ENCODE peak calls at places on chromosomes 3 and 15, in five cellular contexts. F is GM12878, B is SK-N-SH, R is HepG2, E is K562. X is an unnamed sample.

GRCh38 chr3:161548301-161548700 is 51.7 kb downstream of the OTOL1 start:
- DNase-seq in E (no peak), B (no peak), R (no peak), F (no peak), X (no peak)

GRCh38 chr3:51946796-51947195 is 4.6 kb downstream of the PARP3 start:
- DNase-seq in E (no peak), B (no peak), R (no peak), F (no peak), X (no peak)

GRCh38 chr3:131110087-131110486 is 83.4 kb downstream of the NEK11 start:
- DNase-seq in R (no peak), E (no peak), F (no peak), B (no peak), X (no peak)

GRCh38 chr3:190721330-190721729 is 141.2 kb downstream of the GMNC start:
- DNase-seq in B (no peak), R (no peak), E (no peak), F (peak; percentile 23), X (no peak)

GRCh38 chr15:47289667-47290066 is 427.6 kb upstream of the SEMA6D start:
- DNase-seq in B (no peak), E (no peak), R (no peak), F (no peak), X (no peak)

GRCh38 chr15:28164876-28165275 is 65.8 kb upstream of the OCA2 start:
- DNase-seq in F (no peak), B (peak; percentile 64), R (no peak), E (no peak), X (no peak)

GRCh38 chr3:166760114-166760513 is 620.0 kb downstream of the ZBBX start:
- DNase-seq in R (no peak), F (no peak), B (no peak), E (no peak), X (no peak)

GRCh38 chr3:131299836-131300235 is 81.7 kb upstream of the NUDT16 start:
- DNase-seq in R (no peak), F (no peak), B (no peak), E (no peak), X (no peak)

GRCh38 chr3:112046599-112046998 is 12.1 kb downstream of the TMPRSS7 start:
- DNase-seq in B (no peak), E (no peak), F (no peak), R (no peak), X (no peak)

GRCh38 chr3:107651782-107652181 is 129.0 kb downstream of the BBX start:
- DNase-seq in B (no peak), F (no peak), E (no peak), R (no peak), X (no peak)

GRCh38 chr15:69648775-69649735 is 196.4 kb downstream of the RPLP1 start:
- DNase-seq in E (no peak), F (no peak), R (no peak), B (no peak), X (no peak)

GRCh38 chr3:180383332-180384020 is 218.5 kb upstream of the TTC14 start:
- DNase-seq in R (no peak), F (no peak), E (no peak), B (no peak), X (no peak)

GRCh38 chr3:128590948-128591347 is 59.7 kb downstream of the RPN1 start:
- DNase-seq in R (peak; percentile 58), E (peak; percentile 53), B (no peak), F (no peak), X (peak; percentile 55)

GRCh38 chr3:45034612-45035252 is 8.6 kb downstream of the CLEC3B start:
- DNase-seq in B (no peak), F (no peak), E (no peak), R (no peak), X (no peak)

GRCh38 chr3:188860147-188860546 is 311.6 kb upstream of the TPRG1 start:
- DNase-seq in R (no peak), E (no peak), B (no peak), F (no peak), X (no peak)

GRCh38 chr15:38758001-38758400 is 193.4 kb upstream of the RASGRP1 start:
- DNase-seq in F (no peak), B (peak; percentile 21), R (no peak), E (no peak), X (peak; percentile 9)

GRCh38 chr15:93378547-93378946 is 289.5 kb upstream of the RGMA start:
- DNase-seq in R (no peak), B (no peak), E (no peak), F (no peak), X (no peak)

GRCh38 chr3:167798443-167798842 is 62.9 kb downstream of the SERPINI1 start:
- DNase-seq in R (no peak), B (no peak), F (peak; percentile 8), E (no peak), X (no peak)

GRCh38 chr15:29107971-29108645 is 161.5 kb downstream of the NSMCE3 start:
- DNase-seq in F (no peak), B (no peak), E (no peak), R (no peak), X (no peak)

GRCh38 chr3:175404026-175404425 is 544.9 kb downstream of the NAALADL2 start:
- DNase-seq in E (no peak), R (no peak), B (no peak), F (no peak), X (no peak)

GRCh38 chr3:20741381-20741780 is 555.4 kb upstream of the SGO1 start:
- DNase-seq in E (no peak), F (no peak), B (no peak), R (no peak), X (no peak)

GRCh38 chr3:179991877-179992276 is 44.9 kb downstream of the PEX5L start:
- DNase-seq in R (no peak), F (no peak), B (no peak), E (no peak), X (no peak)

GRCh38 chr15:69906256-69907185 is 191.2 kb downstream of the TLE3 start:
- DNase-seq in R (no peak), E (no peak), B (no peak), F (no peak), X (no peak)

GRCh38 chr3:157107644-157108133 is 52.3 kb downstream of the CCNL1 start:
- DNase-seq in E (peak; percentile 74), F (no peak), B (no peak), R (no peak), X (no peak)

GRCh38 chr3:190671658-190672057 is 157.8 kb downstream of the IL1RAP start:
- DNase-seq in B (no peak), F (no peak), R (no peak), E (no peak), X (no peak)

GRCh38 chr15:31228980-31229826 is 97.4 kb upstream of the KLF13 start:
- DNase-seq in F (peak; percentile 91), R (peak; percentile 58), E (no peak), B (no peak), X (no peak)

GRCh38 chr15:44550256-44550655 is 13.3 kb downstream of the EIF3J start:
- DNase-seq in B (peak; percentile 52), E (no peak), F (no peak), R (no peak), X (no peak)

GRCh38 chr15:89307791-89308190 is 26.8 kb downstream of the POLG start:
- DNase-seq in F (no peak), R (no peak), B (no peak), E (no peak), X (no peak)

GRCh38 chr3:114119776-114120175 is 59.1 kb downstream of the DRD3 start:
- DNase-seq in F (no peak), R (no peak), B (no peak), E (no peak), X (no peak)

GRCh38 chr3:122484985-122485384 is 29.8 kb downstream of the KPNA1 start:
- DNase-seq in R (no peak), E (peak; percentile 25), F (no peak), B (no peak), X (no peak)

GRCh38 chr3:143601738-143602480 is 246.4 kb downstream of the SLC9A9 start:
- DNase-seq in B (no peak), R (no peak), F (no peak), E (peak; percentile 19), X (no peak)

GRCh38 chr15:83784975-83785374 is 131.1 kb downstream of the ADAMTSL3 start:
- DNase-seq in B (no peak), E (no peak), F (no peak), R (no peak), X (no peak)

GRCh38 chr3:99651561-99651960 is 13.2 kb downstream of the COL8A1 start:
- DNase-seq in B (no peak), R (no peak), E (no peak), F (no peak), X (no peak)

GRCh38 chr3:29176501-29176900 is 104.4 kb upstream of the RBMS3 start:
- DNase-seq in R (no peak), E (no peak), F (no peak), B (peak; percentile 8), X (no peak)

GRCh38 chr3:147385059-147386012 is 21.0 kb downstream of the ZIC4 start:
- DNase-seq in B (no peak), R (no peak), E (no peak), F (no peak), X (no peak)

DNA sequence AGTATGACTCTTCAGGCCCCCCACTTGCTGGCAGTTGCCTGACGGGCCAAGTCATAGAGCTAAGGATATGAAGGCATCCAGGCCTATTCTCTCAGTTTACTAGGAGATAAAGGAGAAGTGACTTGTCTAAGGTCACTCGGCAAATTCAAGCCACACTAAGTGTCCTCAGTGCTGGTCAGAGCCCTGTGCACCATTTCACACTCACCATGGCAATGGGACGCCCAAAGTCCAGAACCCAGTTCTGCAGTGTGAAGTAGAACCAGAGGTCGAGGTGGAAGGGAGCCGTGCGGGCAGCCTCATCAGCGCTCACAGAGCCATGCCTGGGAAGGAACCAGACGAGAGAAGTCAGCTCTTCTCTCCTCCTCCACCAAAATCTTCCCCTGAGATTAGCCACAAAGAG is 11.2 kb downstream of the CLN6 start:
- DNase-seq in B (no peak), R (no peak), E (no peak), F (no peak), X (no peak)
- TF ChIP-seq FOXM1 in B (no peak), R (no peak), E (no peak), F (no peak), X (no peak)

GRCh38 chr3:71718069-71718468 is 7.1 kb downstream of the EIF4E3 start:
- DNase-seq in R (no peak), E (no peak), F (no peak), B (no peak), X (no peak)
- TF ChIP-seq FOXM1 in R (no peak), E (no peak), F (no peak), B (no peak), X (no peak)

GRCh38 chr3:183662099-183662498 is 26.7 kb downstream of the KLHL24 start:
- DNase-seq in E (no peak), F (no peak), B (no peak), R (no peak), X (no peak)
- TF ChIP-seq FOXM1 in E (no peak), F (no peak), B (no peak), R (no peak), X (no peak)

GRCh38 chr15:78103406-78104118 is 11.2 kb downstream of the SH2D7 start:
- DNase-seq in F (peak; percentile 67), E (no peak), B (no peak), R (no peak), X (no peak)

GRCh38 chr15:78102741-78103140 is 10.4 kb downstream of the SH2D7 start:
- DNase-seq in B (no peak), E (no peak), F (no peak), R (no peak), X (no peak)

GRCh38 chr15:78105541-78106241 is 13.3 kb downstream of the SH2D7 start:
- DNase-seq in R (peak; percentile 35), F (no peak), E (no peak), B (no peak), X (no peak)

GRCh38 chr15:78104119-78104479 is 11.7 kb downstream of the SH2D7 start:
- DNase-seq in R (no peak), B (no peak), F (no peak), E (no peak), X (no peak)

GRCh38 chr15:78104566-78105500 is 12.5 kb downstream of the SH2D7 start:
- DNase-seq in E (no peak), B (no peak), F (no peak), R (no peak), X (no peak)
- TF ChIP-seq FOXM1 in E (no peak), B (no peak), F (no peak), R (no peak), X (no peak)